ENCODE peak calls at places on chromosomes 7 and 10, in four cellular contexts. B is GM12878, O is K562, H is HepG2. Y is an unnamed sample.

GRCh38 chr7:4189151-4189570 is 492.9 kb upstream of the FOXK1 start:
- DNase-seq in H (no peak), B (no peak), O (no peak), Y (no peak)

GRCh38 chr7:136359333-136359903 is 382.3 kb upstream of the MTPN start:
- DNase-seq in O (no peak), B (peak; percentile 84), H (no peak), Y (no peak)

GRCh38 chr10:91022924-91023707 is 102.2 kb upstream of the ANKRD1 start:
- DNase-seq in O (no peak), H (no peak), B (no peak), Y (no peak)

GRCh38 chr7:94301024-94301588 is 93.6 kb upstream of the COL1A2 start:
- DNase-seq in H (peak; percentile 79), O (peak; percentile 23), B (no peak), Y (peak; percentile 79)

GRCh38 chr10:34494012-34494411 is 321.1 kb downstream of the PARD3 start:
- DNase-seq in O (no peak), B (no peak), H (no peak), Y (no peak)

GRCh38 chr10:50605280-50606270 is 18.2 kb downstream of the SGMS1 start:
- DNase-seq in H (peak; percentile 75), O (no peak), B (no peak), Y (no peak)

GRCh38 chr7:4416436-4417092 is 265.5 kb upstream of the FOXK1 start:
- DNase-seq in H (no peak), B (no peak), O (peak; percentile 13), Y (no peak)

GRCh38 chr7:138801256-138801655 is 3.3 kb upstream of the ATP6V0A4 start:
- DNase-seq in O (no peak), B (no peak), H (no peak), Y (no peak)

GRCh38 chr7:26549281-26549943 is 257.8 kb downstream of the SNX10 start:
- DNase-seq in H (no peak), B (no peak), O (no peak), Y (no peak)

GRCh38 chr7:17971392-17971791 is 31.1 kb upstream of the SNX13 start:
- DNase-seq in O (no peak), B (no peak), H (no peak), Y (no peak)

GRCh38 chr7:1977059-1977875 is 255.5 kb downstream of the MAD1L1 start:
- DNase-seq in B (no peak), H (no peak), O (no peak), Y (no peak)

GRCh38 chr10:83961620-83962019 is 177.7 kb upstream of the GHITM start:
- DNase-seq in H (no peak), B (no peak), O (no peak), Y (no peak)

GRCh38 chr7:47543659-47544058 is 38.3 kb downstream of the TNS3 start:
- DNase-seq in O (no peak), B (no peak), H (no peak), Y (no peak)

GRCh38 chr10:58180633-58181032 is 87.1 kb downstream of the IPMK start:
- DNase-seq in O (no peak), B (no peak), H (no peak), Y (no peak)

GRCh38 chr10:59575269-59575668 is 134.4 kb downstream of the SLC16A9 start:
- DNase-seq in O (no peak), H (no peak), B (no peak), Y (no peak)

GRCh38 chr7:2920956-2921708 is 77.0 kb upstream of the GNA12 start:
- DNase-seq in O (peak; percentile 27), B (no peak), H (no peak), Y (no peak)

GRCh38 chr7:25884265-25884664 is 267.7 kb upstream of the NFE2L3 start:
- DNase-seq in O (no peak), H (no peak), B (no peak), Y (no peak)

GRCh38 chr10:90658791-90659190 is 199.0 kb downstream of the HTR7 start:
- DNase-seq in H (no peak), O (no peak), B (no peak), Y (peak; percentile 3)

GRCh38 chr7:101987494-101987893 is 170.1 kb downstream of the CUX1 start:
- DNase-seq in H (no peak), O (no peak), B (no peak), Y (no peak)
- TF ChIP-seq CEBPB in H (no peak), O (no peak), B (no peak), Y (no peak)

DNA sequence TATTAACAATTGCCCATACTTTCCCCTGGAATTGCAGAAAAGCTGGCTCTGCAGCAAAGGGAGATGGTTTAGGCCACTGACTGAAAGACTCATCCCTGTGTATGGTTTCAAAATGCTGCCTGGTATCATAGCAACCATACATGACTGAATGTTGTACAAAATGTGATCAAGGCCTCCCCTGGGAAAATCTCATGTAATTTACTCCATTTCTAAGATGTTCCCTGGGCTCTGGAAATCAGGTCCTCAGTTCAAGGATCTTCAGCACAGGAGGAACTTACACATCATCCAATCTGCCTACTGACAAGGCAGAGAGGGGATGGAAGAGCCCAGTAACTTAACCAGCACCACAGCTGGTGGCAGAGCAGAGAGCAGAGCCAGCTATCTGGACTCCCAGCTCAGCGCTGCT is 111.8 kb downstream of the JAZF1 start:
- DNase-seq in O (no peak), B (no peak), H (no peak), Y (no peak)
- TF ChIP-seq ZBTB33 in O (no peak), B (no peak), H (no peak), Y (no peak)

GRCh38 chr7:23315366-23315765 is 16.2 kb downstream of the MALSU1 start:
- DNase-seq in B (no peak), H (no peak), O (no peak), Y (no peak)
- TF ChIP-seq CEBPB in B (no peak), H (no peak), O (no peak), Y (no peak)

DNA sequence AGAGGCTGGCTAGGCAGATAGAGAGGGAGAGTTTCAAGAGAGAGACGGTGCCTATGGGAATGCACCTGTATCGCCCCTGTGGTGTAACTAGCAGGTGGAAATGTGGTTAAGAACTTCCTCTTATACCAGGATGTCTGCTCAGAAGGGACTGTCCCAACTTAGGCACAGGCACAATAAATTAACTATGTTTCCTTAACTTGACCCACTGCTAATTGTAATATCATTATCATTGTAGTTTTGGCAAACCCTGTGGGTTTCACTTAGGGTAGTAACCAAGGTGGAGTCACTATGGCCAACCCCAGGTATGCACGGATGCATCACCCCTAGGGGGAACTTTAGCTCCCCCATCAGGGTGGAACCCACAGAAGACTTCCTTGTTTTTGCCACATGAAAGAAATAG is 455.7 kb downstream of the DGKB start:
- DNase-seq in O (no peak), B (no peak), H (no peak), Y (no peak)
- TF ChIP-seq ZBTB33 in O (no peak), B (no peak), H (no peak), Y (no peak)

GRCh38 chr7:132076301-132077049 is 499.8 kb downstream of the PLXNA4 start:
- DNase-seq in H (no peak), O (no peak), B (no peak), Y (no peak)

GRCh38 chr7:132078891-132079735 is 497.2 kb downstream of the PLXNA4 start:
- DNase-seq in O (no peak), B (no peak), H (no peak), Y (no peak)

GRCh38 chr7:132080467-132080866 is 495.8 kb downstream of the PLXNA4 start:
- DNase-seq in H (no peak), B (no peak), O (no peak), Y (no peak)

GRCh38 chr7:132075573-132075972 is 500.7 kb downstream of the PLXNA4 start:
- DNase-seq in H (no peak), B (no peak), O (no peak), Y (no peak)

DNA sequence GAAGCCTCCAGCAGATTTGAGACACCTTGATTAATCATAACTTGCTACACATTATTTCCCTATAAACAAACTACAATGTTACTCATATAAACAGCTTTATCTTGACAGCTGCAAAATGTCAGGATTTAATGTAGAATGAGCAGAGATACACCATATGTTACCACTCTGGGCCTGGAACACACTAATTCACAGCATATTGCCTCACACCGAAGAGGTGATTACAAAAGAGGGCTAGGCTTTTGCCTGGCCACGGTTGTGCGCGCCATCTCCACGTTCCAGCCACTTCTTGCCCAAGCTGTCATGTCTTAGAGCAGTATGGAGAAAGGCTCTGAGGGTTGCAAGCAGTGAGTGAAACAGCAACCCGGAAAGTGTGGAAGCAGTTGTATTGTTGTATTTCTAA is 498.3 kb downstream of the PLXNA4 start:
- DNase-seq in O (no peak), H (no peak), B (no peak), Y (no peak)
- TF ChIP-seq CEBPB in O (no peak), H (no peak), B (no peak), Y (no peak)

GRCh38 chr10:79129361-79129997 is 60.7 kb downstream of the ZMIZ1 start:
- DNase-seq in O (peak; percentile 73), H (peak; percentile 45), B (no peak), Y (no peak)
- TF ChIP-seq ZBTB33 in O (no peak), H (peak; percentile 40), B (no peak), Y (no peak)

DNA sequence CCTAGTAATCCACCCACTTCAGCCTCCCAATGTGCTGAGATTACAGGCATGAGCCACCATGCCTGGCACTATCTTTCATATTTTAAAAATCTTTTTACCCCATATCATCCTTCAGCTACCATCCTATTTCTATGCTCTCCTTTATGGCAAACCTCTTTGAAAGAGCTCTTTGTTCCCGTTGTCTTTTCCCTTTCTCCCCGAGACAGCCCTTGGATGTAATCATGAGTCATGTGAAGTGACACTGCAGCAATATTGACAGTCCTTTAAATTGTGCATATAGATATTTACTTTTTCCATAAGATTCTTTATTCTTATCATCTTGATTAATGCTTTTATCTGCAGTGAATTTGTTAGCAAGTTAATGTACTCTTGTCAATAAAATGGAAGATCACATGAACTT is 286.6 kb downstream of the ANKRD7 start:
- DNase-seq in O (no peak), H (no peak), B (no peak), Y (no peak)
- TF ChIP-seq CEBPB in O (no peak), H (no peak), B (no peak), Y (no peak)

GRCh38 chr7:85234746-85235145 is 47.9 kb upstream of the SEMA3D start:
- DNase-seq in H (no peak), O (no peak), B (no peak), Y (no peak)

GRCh38 chr7:85232068-85232467 is 45.2 kb upstream of the SEMA3D start:
- DNase-seq in O (no peak), B (no peak), H (no peak), Y (no peak)

GRCh38 chr7:85239114-85239513 is 52.3 kb upstream of the SEMA3D start:
- DNase-seq in O (no peak), B (no peak), H (no peak), Y (no peak)

DNA sequence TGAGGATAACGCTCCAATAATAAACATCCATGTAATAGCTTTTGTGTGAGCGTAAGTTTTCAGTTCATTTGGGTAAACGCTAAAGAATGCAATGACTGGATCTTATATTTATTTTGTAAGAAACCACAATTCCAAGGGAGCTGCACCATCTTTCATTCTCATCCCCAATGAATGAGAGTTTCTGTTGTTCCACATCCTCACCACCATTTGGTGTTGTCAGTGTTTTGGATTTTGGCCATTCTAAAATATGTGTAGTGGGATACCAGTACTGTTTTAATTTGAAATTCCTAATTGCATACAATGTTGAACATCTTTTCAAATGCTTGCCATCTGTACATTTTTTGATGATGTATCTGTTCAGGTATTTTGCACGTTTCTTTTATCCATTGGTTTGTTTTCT is 50.9 kb upstream of the SEMA3D start:
- DNase-seq in H (no peak), O (no peak), B (no peak), Y (no peak)
- TF ChIP-seq ZBTB33 in H (no peak), O (no peak), B (no peak), Y (no peak)